ENCODE peak calls at places on chromosome 22, in four cellular contexts. I is IMR-90, K is lung, A is HepG2. E is an unnamed sample. For H3K9me3 and H3K27me3, the result is how much of the 10 kb centered on the place peaks cover.

GRCh38 chr22:20012741-20013331 is 3.8 kb downstream of the ARVCF start:
- DNase-seq in I (no peak), K (no peak), A (no peak), E (no peak)

GRCh38 chr22:21726650-21727049 is 8.9 kb downstream of the YPEL1 start:
- DNase-seq in I (no peak), K (no peak), A (peak), E (no peak)

GRCh38 chr22:40791241-40791640 is 27.9 kb downstream of the SLC25A17 start:
- DNase-seq in I (no peak), K (no peak), A (no peak), E (no peak)

GRCh38 chr22:29053048-29053702 is 8.5 kb downstream of the C22orf31 start:
- DNase-seq in I (no peak), K (no peak), A (no peak), E (no peak)

GRCh38 chr22:24996420-24996952 is 44.0 kb downstream of the KIAA1671 start:
- DNase-seq in I (no peak), K (no peak), A (no peak), E (no peak)

GRCh38 chr22:29315286-29316195 is at the start of gene RASL10A:
- DNase-seq in I (no peak), K (no peak), A (no peak), E (no peak)

GRCh38 chr22:35299217-35299716 is 427 bp upstream of the TOM1 start:
- DNase-seq in I (no peak), K (no peak), A (no peak), E (no peak)

GRCh38 chr22:31474743-31475142 is 14.9 kb downstream of the EIF4ENIF1 start:
- DNase-seq in I (peak), K (no peak), A (no peak), E (no peak)

GRCh38 chr22:37932821-37933578 is 20.4 kb downstream of the C22orf23 start:
- DNase-seq in I (no peak), K (peak), A (no peak), E (no peak)

GRCh38 chr22:32233091-32233490 is 22.1 kb downstream of the SLC5A4 start:
- DNase-seq in I (no peak), K (no peak), A (no peak), E (no peak)

GRCh38 chr22:29311468-29312217 is 3.9 kb downstream of the RASL10A start:
- DNase-seq in I (no peak), K (no peak), A (no peak), E (no peak)

GRCh38 chr22:28034760-28035401 is 115.8 kb upstream of the PITPNB start:
- DNase-seq in I (peak), K (peak), A (no peak), E (peak)

DNA sequence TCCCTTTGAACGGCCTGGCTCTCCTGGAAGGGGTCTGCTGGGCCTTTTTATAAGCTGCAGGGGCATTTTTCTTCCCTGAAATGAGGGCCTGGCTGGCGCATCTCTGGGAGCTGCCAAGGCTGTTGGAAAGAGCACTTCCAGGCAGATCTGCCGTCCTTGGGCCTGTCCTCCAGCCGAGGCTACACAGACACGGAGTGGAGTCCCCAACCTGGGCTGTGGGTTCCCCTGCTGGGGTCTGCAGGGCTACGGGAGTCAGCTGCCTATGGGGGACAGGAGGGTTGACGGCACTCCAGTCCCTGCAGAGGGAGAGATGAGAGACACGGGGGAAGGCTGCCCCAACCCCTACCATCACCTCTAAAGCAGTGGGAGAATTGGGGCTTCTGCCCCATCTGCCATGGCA is 606.6 kb downstream of the TBC1D22A start:
- DNase-seq in I (no peak), K (no peak), A (no peak), E (no peak)
- H3K9me3 ChIP-seq in I (under half), K (under half), A (under half), E (under half)

GRCh38 chr22:42648368-42649260 is 578 bp downstream of the CYB5R3 start:
- DNase-seq in I (no peak), K (peak), A (peak), E (no peak)
- H3K27me3 ChIP-seq in I (under half), K (under half), A (under half), E (under half)

GRCh38 chr22:49880281-49880680 is 26.6 kb downstream of the ZBED4 start:
- DNase-seq in I (no peak), K (no peak), A (no peak), E (peak)
- H3K9me3 ChIP-seq in I (under half), K (under half), A (under half), E (under half)

GRCh38 chr22:22786301-22787115 is 101.1 kb upstream of the IGLL5 start:
- DNase-seq in I (no peak), K (no peak), A (peak), E (no peak)

GRCh38 chr22:22784249-22785039 is 103.2 kb upstream of the IGLL5 start:
- DNase-seq in I (no peak), K (no peak), A (no peak), E (no peak)

GRCh38 chr22:22783505-22783904 is 104.1 kb upstream of the IGLL5 start:
- DNase-seq in I (no peak), K (no peak), A (no peak), E (no peak)

GRCh38 chr22:22787151-22787550 is 100.5 kb upstream of the IGLL5 start:
- DNase-seq in I (no peak), K (no peak), A (no peak), E (no peak)

GRCh38 chr22:22785316-22786065 is 102.1 kb upstream of the IGLL5 start:
- DNase-seq in I (no peak), K (peak), A (no peak), E (no peak)
- H3K27me3 ChIP-seq in I (under half), K (under half), A (under half), E (under half)

GRCh38 chr22:36409067-36409466 is 21.3 kb upstream of the MYH9 start:
- DNase-seq in I (no peak), K (no peak), A (no peak), E (no peak)
- H3K9me3 ChIP-seq in I (under half), K (under half), A (under half), E (under half)

E was measured in CD4-positive, CD25-positive, alpha-beta regulatory T cell.